ENCODE peak calls at places on chromosomes 7 and 10, in seven cellular contexts. L is IMR-90; T is heart left ventricle; C is CD8-positive, alpha-beta T cell; R is tibial nerve; M is psoas muscle; I is stomach. B is an unnamed sample.

GRCh38 chr7:143145-143751 is 49.1 kb upstream of the FAM20C start:
- DNase-seq in L (no peak), R (no peak), C (no peak), M (no peak), I (no peak), T (no peak), B (no peak)

GRCh38 chr10:112365451-112365850 is 8.5 kb upstream of the ACSL5 start:
- DNase-seq in M (no peak), T (no peak), L (no peak), C (no peak), R (no peak), I (no peak), B (no peak)

GRCh38 chr10:110803830-110804338 is 67.8 kb upstream of the PDCD4 start:
- DNase-seq in R (no peak), T (no peak), L (peak), I (peak), C (peak), M (peak), B (peak)

GRCh38 chr10:131320860-131321604 is 9.5 kb upstream of the TCERG1L start:
- DNase-seq in I (no peak), R (no peak), L (no peak), T (no peak), C (no peak), M (no peak), B (no peak)

GRCh38 chr7:153641202-153641601 is 411.0 kb upstream of the DPP6 start:
- DNase-seq in R (no peak), C (no peak), T (no peak), M (no peak), L (no peak), I (no peak), B (no peak)

GRCh38 chr7:123601530-123601929 is at the start of gene ASB15:
- DNase-seq in C (no peak), L (no peak), M (no peak), I (no peak), R (no peak), T (peak), B (no peak)

GRCh38 chr7:116292381-116292780 is 82.0 kb downstream of the TES start:
- DNase-seq in C (no peak), T (no peak), M (no peak), R (no peak), L (no peak), I (no peak), B (peak)

GRCh38 chr10:26391701-26392695 is 46.1 kb upstream of the APBB1IP start:
- DNase-seq in I (no peak), R (no peak), M (no peak), C (no peak), T (no peak), L (no peak), B (no peak)

GRCh38 chr7:34991938-34992840 is 45.1 kb downstream of the DPY19L1 start:
- DNase-seq in I (no peak), M (no peak), C (peak), T (no peak), L (peak), R (no peak), B (peak)

GRCh38 chr7:50333266-50333665 is 28.8 kb downstream of the IKZF1 start:
- DNase-seq in T (no peak), R (no peak), C (no peak), L (no peak), M (no peak), I (no peak), B (no peak)

GRCh38 chr10:72087392-72087968 is 871 bp downstream of the SPOCK2 start:
- DNase-seq in I (no peak), R (no peak), L (no peak), T (no peak), C (peak), M (no peak), B (no peak)

GRCh38 chr10:102669206-102670064 is 25.2 kb downstream of the TRIM8 start:
- DNase-seq in R (no peak), L (peak), T (peak), M (peak), I (peak), C (no peak), B (peak)

GRCh38 chr7:6433814-6434630 is 13.7 kb downstream of the DAGLB start:
- DNase-seq in R (no peak), T (no peak), M (no peak), I (no peak), L (no peak), C (no peak), B (no peak)

GRCh38 chr10:119418401-119418800 is 124.1 kb downstream of the RGS10 start:
- DNase-seq in M (no peak), C (no peak), I (no peak), T (no peak), R (no peak), L (no peak), B (no peak)

GRCh38 chr10:119421887-119422684 is 120.4 kb downstream of the RGS10 start:
- DNase-seq in C (no peak), I (no peak), L (peak), R (no peak), M (no peak), T (no peak), B (no peak)

GRCh38 chr10:119417852-119418251 is 124.7 kb downstream of the RGS10 start:
- DNase-seq in T (no peak), L (no peak), I (no peak), M (no peak), R (no peak), C (no peak), B (no peak)

GRCh38 chr10:119420950-119421875 is 121.3 kb downstream of the RGS10 start:
- DNase-seq in M (no peak), L (no peak), R (no peak), C (no peak), I (no peak), T (no peak), B (no peak)

GRCh38 chr10:119419931-119420330 is 122.6 kb downstream of the RGS10 start:
- DNase-seq in L (no peak), M (no peak), I (no peak), R (no peak), C (no peak), T (no peak), B (no peak)
- TF ChIP-seq CTCF in L (no peak), M (no peak), I (no peak), R (no peak), C (no peak), T (no peak), B (no peak)

DNA sequence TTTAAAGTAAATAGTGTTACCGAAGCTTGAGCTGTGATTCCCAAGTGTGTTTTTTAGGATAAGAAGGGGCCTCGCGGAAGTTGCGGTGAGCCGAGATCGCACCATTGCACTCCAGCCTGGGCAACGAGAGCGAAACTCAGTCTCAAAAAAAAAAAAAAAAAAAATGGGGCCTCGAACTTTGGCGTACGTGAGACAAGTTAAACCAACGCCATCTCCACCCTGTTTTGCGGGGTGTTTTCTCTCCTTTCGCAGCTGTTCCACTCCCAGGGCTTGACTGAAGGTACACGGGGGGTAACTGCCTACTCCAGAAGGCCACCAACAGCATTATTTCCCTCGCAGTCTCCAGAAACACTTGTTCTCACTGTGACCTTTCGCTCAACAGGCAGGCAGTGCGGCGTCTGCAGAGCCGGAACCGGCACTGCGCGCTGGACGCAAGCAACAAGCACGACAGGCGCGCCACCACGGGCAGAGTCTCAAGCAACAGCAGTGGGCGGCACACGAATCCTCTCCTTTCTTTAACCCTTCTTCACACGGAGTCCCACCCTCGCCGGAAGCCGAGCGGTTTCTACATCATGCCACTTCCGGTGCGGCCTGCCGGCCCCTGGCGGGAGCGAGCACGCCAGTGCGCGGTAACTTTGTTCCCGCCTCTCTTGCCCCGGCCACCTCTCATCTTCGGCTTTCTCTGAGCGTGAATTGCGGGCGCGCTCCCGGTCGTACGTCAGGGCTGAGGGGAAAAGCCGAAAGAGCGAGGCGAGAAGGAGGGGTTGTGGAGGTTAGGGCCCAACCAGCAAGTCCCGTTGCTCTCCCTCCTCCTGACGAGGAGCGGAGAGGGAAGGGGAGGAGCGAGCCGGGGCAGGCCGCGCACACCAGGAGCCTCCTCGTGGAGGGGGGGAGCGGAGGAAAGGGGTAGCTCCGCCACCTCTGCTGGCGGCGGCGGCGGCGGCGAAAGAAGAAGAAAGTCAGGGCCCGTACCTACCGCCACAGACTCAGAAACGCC is 826 bp upstream of the CDK13 start:
- DNase-seq in L (peak), T (peak), C (peak), R (peak), I (peak), M (peak), B (peak)
- H3K4me3 ChIP-seq in L (peak), T (peak), C (peak), R (peak), I (peak), M (peak), B (peak)

GRCh38 chr7:121807078-121807477 is 65.9 kb upstream of the PTPRZ1 start:
- DNase-seq in R (no peak), T (no peak), M (no peak), I (no peak), C (no peak), L (no peak), B (no peak)
- TF ChIP-seq CTCF in R (no peak), T (no peak), M (no peak), I (no peak), C (no peak), L (no peak), B (no peak)

GRCh38 chr7:83058667-83059066 is 104.0 kb downstream of the PCLO start:
- DNase-seq in T (no peak), L (no peak), C (no peak), R (no peak), M (no peak), I (no peak), B (no peak)

GRCh38 chr7:83055197-83055596 is 107.5 kb downstream of the PCLO start:
- DNase-seq in R (no peak), C (no peak), T (no peak), M (no peak), L (no peak), I (no peak), B (no peak)

GRCh38 chr7:83054472-83054871 is 108.2 kb downstream of the PCLO start:
- DNase-seq in I (no peak), T (no peak), L (no peak), R (no peak), M (no peak), C (no peak), B (no peak)

GRCh38 chr7:83053965-83054364 is 108.7 kb downstream of the PCLO start:
- DNase-seq in I (no peak), T (no peak), R (no peak), M (no peak), L (no peak), C (no peak), B (peak)
- H3K4me3 ChIP-seq in I (no peak), T (no peak), R (no peak), M (no peak), L (no peak), C (no peak), B (no peak)

DNA sequence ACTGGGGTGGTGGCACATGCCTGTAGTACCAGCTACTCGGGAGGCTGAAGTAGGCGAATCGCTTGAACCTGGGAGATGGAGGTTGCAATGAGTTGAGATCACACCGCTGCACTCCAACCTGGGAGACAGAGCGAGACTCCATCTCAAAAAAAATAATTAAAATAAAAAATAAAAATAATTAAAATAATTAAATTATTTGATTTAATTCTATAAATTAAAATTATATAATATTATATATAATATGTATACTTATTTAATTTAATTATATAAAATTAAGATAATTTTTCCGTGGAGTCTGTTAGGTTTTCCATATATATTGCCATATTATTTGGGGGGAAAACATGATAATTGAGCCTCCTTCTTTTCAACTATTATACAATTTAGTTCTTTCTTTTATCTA is 12.0 kb downstream of the WIPF3 start:
- DNase-seq in C (no peak), I (no peak), R (no peak), L (no peak), M (no peak), T (no peak), B (no peak)
- TF ChIP-seq CTCF in C (no peak), I (no peak), R (no peak), L (no peak), M (no peak), T (no peak), B (no peak)

GRCh38 chr7:37352974-37353948 is 95.4 kb downstream of the ELMO1 start:
- DNase-seq in T (peak), R (no peak), I (no peak), L (no peak), M (no peak), C (peak), B (no peak)
- H3K4me3 ChIP-seq in T (no peak), R (no peak), I (peak), L (no peak), M (no peak), C (peak), B (no peak)

DNA sequence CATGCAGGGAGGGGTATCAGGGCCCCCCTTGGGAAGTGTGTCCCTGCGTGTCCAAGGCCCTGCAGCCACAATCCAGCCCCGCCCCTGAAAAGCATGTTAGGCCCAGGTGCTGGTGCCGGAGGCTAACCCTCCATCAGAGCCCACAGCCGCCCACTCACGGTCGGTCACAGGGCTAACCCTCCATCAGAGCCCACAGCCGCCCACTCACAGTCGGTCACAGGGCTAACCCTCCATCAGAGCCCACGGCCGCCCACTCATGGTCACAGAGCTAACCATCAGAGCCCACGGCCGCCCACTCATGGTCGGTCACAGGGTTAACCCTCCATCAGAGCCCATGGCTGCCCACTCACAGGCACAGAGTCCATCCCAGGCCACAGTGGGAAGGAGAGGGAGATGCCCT is 426.0 kb downstream of the DNAJB6 start:
- DNase-seq in R (no peak), I (no peak), M (no peak), C (no peak), L (no peak), T (no peak), B (no peak)
- TF ChIP-seq CTCF in R (no peak), I (no peak), M (no peak), C (no peak), L (no peak), T (no peak), B (no peak)

DNA sequence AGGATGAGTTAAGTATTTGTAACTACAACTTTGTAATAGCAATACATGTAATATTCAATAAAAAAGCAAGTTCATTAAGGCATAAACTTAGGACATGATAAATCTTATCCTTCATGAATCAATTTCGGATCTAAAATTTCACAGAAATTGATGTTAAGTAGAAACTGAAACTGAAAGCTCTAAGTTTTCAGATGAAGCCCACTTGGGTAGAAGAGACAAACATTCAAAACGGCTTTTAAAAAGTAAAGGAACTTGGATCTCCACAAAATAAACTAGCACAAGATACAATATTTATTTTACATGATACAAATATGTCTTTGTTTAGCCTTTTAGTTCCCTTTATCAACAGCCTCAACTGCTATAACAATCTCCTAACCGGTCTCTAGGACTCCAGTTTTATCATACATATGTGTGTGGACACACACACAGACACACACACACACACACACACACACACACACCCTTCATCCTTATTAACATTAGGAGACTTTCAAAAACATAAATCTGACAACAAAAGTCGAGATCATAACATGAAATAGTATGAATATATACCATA is 83.7 kb downstream of the USP6NL start:
- DNase-seq in C (no peak), L (peak), I (no peak), R (no peak), M (no peak), T (no peak), B (no peak)
- H3K4me3 ChIP-seq in C (no peak), L (peak), I (peak), R (no peak), M (no peak), T (peak), B (no peak)

DNA sequence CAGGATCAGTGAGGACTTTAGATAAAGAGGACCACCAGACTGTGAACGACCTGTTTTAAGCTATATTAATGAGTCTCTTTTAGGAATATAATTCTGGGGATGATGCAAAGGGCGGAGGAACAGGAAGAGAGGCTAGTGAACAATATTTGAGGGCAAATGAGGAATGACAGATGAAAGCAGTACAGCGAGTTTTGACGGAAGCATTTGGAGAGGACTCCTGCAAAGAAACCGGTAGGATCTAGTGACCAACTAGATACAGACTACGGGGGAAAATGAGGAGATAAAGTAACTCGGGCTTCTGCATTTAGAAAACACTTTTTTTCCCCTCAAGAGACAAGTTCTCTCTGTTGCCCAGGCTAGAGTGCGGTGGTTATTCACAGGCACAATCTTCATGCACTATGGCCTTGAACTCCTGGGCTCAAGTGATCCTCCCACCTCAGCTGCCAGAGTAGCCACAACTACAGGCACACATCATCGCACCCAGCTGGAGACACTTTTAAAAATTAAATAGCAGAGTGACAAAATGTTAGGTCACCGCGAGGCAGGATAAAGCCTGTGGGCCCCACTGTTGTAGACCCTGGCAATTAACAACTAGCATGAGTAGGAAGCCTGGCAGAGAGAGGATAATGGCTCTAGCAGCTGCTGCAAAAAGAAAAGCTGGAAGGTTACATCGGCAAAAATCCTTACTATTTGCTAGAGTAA is 143.2 kb downstream of the SRPK2 start:
- DNase-seq in T (no peak), I (no peak), M (no peak), R (no peak), C (no peak), L (no peak), B (no peak)
- TF ChIP-seq CTCF in T (no peak), I (no peak), M (no peak), R (no peak), C (no peak), L (no peak), B (no peak)

GRCh38 chr10:51937736-51938135 is 238.3 kb upstream of the CSTF2T start:
- DNase-seq in C (no peak), L (peak), M (no peak), T (no peak), I (no peak), R (no peak), B (peak)
- H3K4me3 ChIP-seq in C (no peak), L (peak), M (no peak), T (no peak), I (no peak), R (no peak), B (no peak)

B was measured in epithelial cell of esophagus.